ENCODE peak calls at places on chromosomes 7 and 10, in eight cellular contexts. A, D, Q, L, Y, Z, S and T are unnamed samples.

GRCh38 chr10:123318516-123318915 is 164.3 kb downstream of the BUB3 start:
- DNase-seq in Q (no peak), A (no peak), Y (no peak), L (no peak), Z (no peak), D (no peak), S (no peak), T (no peak)

GRCh38 chr10:103714232-103714891 is 141.0 kb downstream of the SH3PXD2A start:
- DNase-seq in A (no peak), Q (no peak), Z (no peak), L (no peak), Y (no peak), S (no peak), D (no peak), T (no peak)

GRCh38 chr10:49164587-49165188 is 23.5 kb downstream of the TMEM273 start:
- DNase-seq in Z (peak; percentile 59), D (peak; percentile 34), Y (peak; percentile 80), S (no peak), L (no peak), Q (peak; percentile 72), A (no peak), T (no peak)

GRCh38 chr10:84188815-84189214 is 5.5 kb upstream of the CDHR1 start:
- DNase-seq in Z (no peak), L (no peak), S (no peak), Y (no peak), Q (no peak), A (no peak), D (no peak), T (no peak)

GRCh38 chr7:128098629-128099028 is 67.4 kb upstream of the LRRC4 start:
- DNase-seq in Z (no peak), L (no peak), Y (no peak), A (no peak), S (no peak), Q (no peak), D (no peak), T (no peak)

GRCh38 chr7:47087866-47088265 is 494.0 kb downstream of the TNS3 start:
- DNase-seq in S (no peak), A (no peak), L (no peak), Q (no peak), D (peak; percentile 48), Y (no peak), Z (no peak), T (no peak)

GRCh38 chr10:32141018-32141807 is 85.0 kb upstream of the KIF5B start:
- DNase-seq in Q (no peak), A (no peak), L (no peak), S (no peak), D (no peak), Y (no peak), Z (peak; percentile 88), T (no peak)

GRCh38 chr7:1531263-1531978 is 919 bp downstream of the MAFK start:
- DNase-seq in A (no peak), Y (no peak), D (no peak), Z (no peak), L (no peak), S (peak; percentile 89), Q (no peak), T (no peak)

GRCh38 chr7:158858592-158859503 is 2.5 kb downstream of the DYNC2I1 start:
- DNase-seq in Z (peak; percentile 8), Y (peak; percentile 81), L (no peak), Q (peak; percentile 78), A (no peak), S (peak; percentile 39), D (no peak), T (no peak)

GRCh38 chr7:135645296-135645904 is 16.9 kb upstream of the STMP1 start:
- DNase-seq in Y (peak; percentile 81), D (peak; percentile 64), Z (peak; percentile 70), S (no peak), A (no peak), L (no peak), Q (peak; percentile 59), T (no peak)

GRCh38 chr7:156943091-156944041 is 6.1 kb upstream of the NOM1 start:
- DNase-seq in Z (no peak), Q (no peak), A (no peak), L (no peak), S (peak; percentile 81), D (no peak), Y (peak; percentile 51), T (no peak)

GRCh38 chr7:28709756-28710155 is 248.4 kb downstream of the TRIL start:
- DNase-seq in Q (no peak), L (no peak), S (no peak), D (no peak), Z (no peak), A (no peak), Y (no peak), T (no peak)

GRCh38 chr7:28708458-28708951 is 249.6 kb downstream of the TRIL start:
- DNase-seq in Y (peak; percentile 60), D (no peak), Z (no peak), Q (peak; percentile 57), S (no peak), A (no peak), L (no peak), T (no peak)

GRCh38 chr7:28707291-28707690 is 250.8 kb downstream of the TRIL start:
- DNase-seq in D (no peak), A (no peak), S (no peak), Y (no peak), Q (no peak), L (no peak), Z (no peak), T (no peak)

GRCh38 chr7:28706607-28707006 is 251.5 kb downstream of the TRIL start:
- DNase-seq in S (no peak), A (no peak), Q (no peak), Z (no peak), L (no peak), Y (no peak), D (no peak), T (no peak)

GRCh38 chr7:28708033-28708451 is 250.1 kb downstream of the TRIL start:
- DNase-seq in S (no peak), D (no peak), Z (peak; percentile 53), Y (peak; percentile 22), Q (no peak), L (no peak), A (no peak), T (peak; percentile 64)
- H3K4me3 ChIP-seq in S (peak overlapping the region; percentile 14), D (no peak overlapping the region), Z (no peak overlapping the region), Y (peak overlapping the region; percentile 13), Q (no peak overlapping the region), L (no peak overlapping the region), A (no peak overlapping the region), T (peak overlapping the region; percentile 6)

DNA sequence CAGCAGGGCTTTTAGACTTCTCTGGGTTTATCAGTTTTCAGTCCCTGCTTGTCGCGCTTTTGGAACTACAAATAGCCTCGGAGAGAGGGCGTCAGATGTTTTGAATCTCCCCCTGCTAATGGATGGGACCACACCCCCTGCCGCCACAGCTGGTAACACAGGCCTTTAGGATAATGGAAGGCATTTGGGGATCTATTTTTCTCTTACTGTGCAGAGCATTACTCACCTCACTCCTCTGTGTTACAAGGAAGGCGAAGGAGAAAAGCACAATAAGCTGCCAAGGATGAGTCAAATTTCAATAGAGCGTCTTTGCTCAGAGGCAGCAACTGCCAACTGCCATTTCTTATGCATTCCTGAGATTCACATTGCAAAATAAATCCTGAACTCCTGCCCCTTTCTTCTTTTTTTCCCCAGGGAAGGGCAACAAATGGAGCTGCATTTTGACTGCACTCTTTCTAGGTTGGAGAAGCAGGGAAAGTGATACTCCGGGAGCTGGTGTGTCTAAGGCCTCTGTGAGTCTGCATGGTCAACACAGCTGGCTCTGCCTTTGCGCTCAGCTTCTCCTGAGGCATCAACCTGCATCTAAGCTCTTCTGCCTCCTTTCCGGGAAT is 31.5 kb upstream of the SMNDC1 start:
- DNase-seq in D (peak; percentile 90), Y (peak; percentile 64), Q (peak; percentile 78), A (peak; percentile 95), Z (peak; percentile 96), L (no peak), S (no peak), T (peak; percentile 96)
- TF ChIP-seq CTCF in D (peak; percentile 44), Y (peak; percentile 17), Q (peak; percentile 28), A (peak; percentile 32), Z (peak; percentile 20), L (no peak), S (no peak), T (peak; percentile 26)

GRCh38 chr10:1056326-1057105 is at the start of gene WDR37:
- DNase-seq in A (no peak), L (peak; percentile 85), S (peak; percentile 96), Y (peak; percentile 92), Z (peak; percentile 87), D (peak; percentile 86), Q (peak; percentile 93), T (peak; percentile 48)

GRCh38 chr10:1059902-1060301 is 3.7 kb downstream of the WDR37 start:
- DNase-seq in L (no peak), D (no peak), Q (no peak), Y (no peak), A (no peak), S (no peak), Z (no peak), T (no peak)

GRCh38 chr10:1054684-1055083 is 1.5 kb upstream of the WDR37 start:
- DNase-seq in Z (no peak), S (no peak), L (no peak), D (no peak), Y (no peak), A (no peak), Q (no peak), T (no peak)

GRCh38 chr10:1057106-1057657 is 997 bp downstream of the WDR37 start:
- DNase-seq in Y (peak; percentile 43), S (no peak), D (no peak), L (no peak), Q (peak; percentile 51), Z (no peak), A (no peak), T (no peak)

GRCh38 chr10:1058017-1058416 is 1.8 kb downstream of the WDR37 start:
- DNase-seq in Y (no peak), L (no peak), D (no peak), Q (no peak), Z (no peak), S (no peak), A (no peak), T (no peak)
- H3K4me3 ChIP-seq in Y (peak overlapping the region; percentile 70), L (no peak overlapping the region), D (no peak overlapping the region), Q (peak overlapping the region; percentile 90), Z (no peak overlapping the region), S (peak overlapping the region; percentile 98), A (no peak overlapping the region), T (no peak overlapping the region)

GRCh38 chr7:75971961-75972763 is 22.2 kb downstream of the TMEM120A start:
- DNase-seq in Y (peak; percentile 73), D (no peak), Q (peak; percentile 51), S (no peak), A (no peak), L (no peak), Z (peak; percentile 67), T (no peak)
- TF ChIP-seq CTCF in Y (no peak), D (peak; percentile 20), Q (peak; percentile 37), S (no peak), A (no peak), L (no peak), Z (peak; percentile 9), T (no peak)

DNA sequence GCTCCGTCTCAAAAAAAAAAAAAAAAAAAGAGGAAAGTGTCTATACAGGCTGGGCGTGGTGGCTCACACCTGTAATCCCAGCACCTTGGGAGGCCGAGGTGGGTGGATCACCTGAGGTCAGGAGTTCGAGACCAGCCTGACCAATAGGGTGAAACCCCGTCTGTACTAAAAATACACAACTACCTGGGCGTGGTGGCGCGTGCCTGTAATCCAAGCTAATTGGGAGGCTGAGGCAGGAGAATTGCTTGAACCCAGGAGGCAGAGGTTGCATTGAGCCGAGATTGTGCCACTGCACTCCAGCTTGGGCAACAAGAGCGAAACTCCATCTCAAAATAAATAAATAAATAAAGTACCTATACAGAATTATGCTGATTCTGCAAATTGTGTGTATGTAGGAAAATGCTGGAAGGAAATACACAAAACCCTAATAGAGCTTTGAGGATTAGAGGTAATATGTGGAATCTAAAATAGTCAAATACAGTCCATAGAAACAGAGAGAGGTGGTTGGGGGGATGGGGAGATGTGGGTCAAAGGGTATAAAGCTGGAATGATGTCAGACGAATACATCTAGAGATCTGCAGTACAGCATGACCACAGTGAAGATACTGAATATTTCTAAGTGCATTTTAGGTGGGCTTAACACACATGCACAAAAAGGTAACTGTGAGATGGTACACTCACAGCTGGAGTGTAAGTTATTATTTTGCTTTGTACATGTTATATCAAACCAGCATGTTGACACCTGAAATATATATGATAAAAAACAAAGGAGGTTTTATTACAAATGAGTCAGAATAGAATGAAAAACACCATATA is 174.5 kb upstream of the KLF14 start:
- DNase-seq in Z (no peak), A (no peak), Q (no peak), L (no peak), D (no peak), Y (no peak), S (no peak), T (no peak)
- H3K4me3 ChIP-seq in Z (no peak overlapping the region), A (peak overlapping the region; percentile 86), Q (no peak overlapping the region), L (no peak overlapping the region), D (peak overlapping the region; percentile 74), Y (no peak overlapping the region), S (no peak overlapping the region), T (peak overlapping the region; percentile 68)